ENCODE peak calls at places on chromosome 12, in eight cellular contexts. E, O, Q, W, H, C, F and T are unnamed samples.

GRCh38 chr12:107165581-107165980 is 72.2 kb upstream of the CRY1 start:
- DNase-seq in Q (no peak), E (no peak), H (no peak), W (no peak), F (no peak), O (peak; percentile 12), C (no peak), T (no peak)

GRCh38 chr12:100789146-100789545 is 5.4 kb upstream of the ANO4 start:
- DNase-seq in E (no peak), O (peak; percentile 39), F (peak; percentile 60), H (no peak), C (no peak), Q (no peak), W (no peak), T (no peak)

GRCh38 chr12:108583971-108584370 is 13.9 kb downstream of the TMEM119 start:
- DNase-seq in O (no peak), H (no peak), Q (no peak), W (no peak), F (no peak), E (no peak), C (no peak), T (no peak)

GRCh38 chr12:2832550-2833127 is 2.2 kb downstream of the NRIP2 start:
- DNase-seq in W (no peak), H (no peak), C (no peak), Q (no peak), F (no peak), O (no peak), E (no peak), T (no peak)

GRCh38 chr12:2680676-2681039 is 114.1 kb upstream of the FKBP4 start:
- DNase-seq in O (no peak), H (no peak), F (no peak), Q (no peak), E (no peak), W (no peak), C (no peak), T (no peak)

GRCh38 chr12:20404576-20405346 is 36.4 kb downstream of the PDE3A start:
- DNase-seq in H (no peak), O (no peak), W (peak; percentile 46), Q (no peak), F (no peak), E (peak; percentile 32), C (peak; percentile 30), T (no peak)

GRCh38 chr12:32139064-32139421 is 32.4 kb downstream of the BICD1 start:
- DNase-seq in E (peak; percentile 57), O (no peak), W (no peak), C (no peak), Q (no peak), F (peak; percentile 59), H (no peak), T (no peak)

GRCh38 chr12:69987453-69988102 is 162.6 kb downstream of the MYRFL start:
- DNase-seq in H (no peak), O (peak; percentile 95), W (peak; percentile 31), Q (peak; percentile 68), E (peak; percentile 99), F (peak; percentile 99), C (peak; percentile 73), T (no peak)

GRCh38 chr12:82866227-82866803 is 179.6 kb downstream of the TMTC2 start:
- DNase-seq in W (no peak), C (no peak), E (no peak), H (no peak), O (no peak), Q (no peak), F (no peak), T (no peak)

DNA sequence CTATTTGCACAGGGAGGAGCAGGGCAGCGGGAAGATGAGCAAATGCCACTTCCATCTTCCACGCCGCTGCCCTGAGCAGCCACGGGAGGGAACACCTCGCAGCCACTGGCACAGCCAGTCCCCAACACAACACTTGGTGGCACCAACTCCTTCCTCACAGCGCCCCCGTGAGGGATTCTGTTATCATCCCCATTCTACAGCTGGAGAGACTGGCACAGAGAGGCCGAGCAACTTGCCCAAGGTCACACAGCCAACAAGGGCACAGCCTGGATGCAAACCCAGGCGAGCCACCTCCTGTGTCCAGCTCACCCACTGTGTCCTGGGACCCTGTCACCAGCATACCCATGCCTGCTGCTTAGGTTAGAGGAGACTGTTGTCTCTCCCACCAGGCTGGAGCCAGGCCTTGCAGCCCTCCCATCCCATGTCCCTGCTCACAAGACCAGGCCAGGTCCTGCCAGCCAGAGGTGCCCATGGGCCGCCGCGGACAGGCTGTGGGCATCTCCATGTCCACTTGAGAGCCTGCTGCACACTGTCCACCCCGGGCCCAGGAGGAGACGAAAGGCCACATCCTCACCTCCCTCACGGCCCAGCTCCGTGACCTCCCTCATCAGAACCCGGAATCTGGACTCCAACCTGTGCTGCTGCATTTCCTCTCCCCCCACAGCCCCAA is 57.0 kb downstream of the NCOR2 start:
- DNase-seq in Q (no peak), W (no peak), H (no peak), O (no peak), E (no peak), F (no peak), C (no peak), T (no peak)
- TF ChIP-seq CTCF in Q (peak; percentile 38), W (no peak), H (no peak), O (peak; percentile 53), E (no peak), F (no peak), C (peak; percentile 53), T (peak; percentile 56)

GRCh38 chr12:132070298-132070697 is 73.8 kb downstream of the DDX51 start:
- DNase-seq in E (no peak), Q (no peak), H (no peak), W (no peak), C (no peak), O (no peak), F (no peak), T (no peak)

GRCh38 chr12:132071001-132071810 is 72.9 kb downstream of the DDX51 start:
- DNase-seq in E (no peak), F (no peak), C (no peak), Q (no peak), O (no peak), H (no peak), W (no peak), T (no peak)

GRCh38 chr12:132074216-132074615 is 69.9 kb downstream of the DDX51 start:
- DNase-seq in C (no peak), W (no peak), E (no peak), F (no peak), Q (no peak), H (no peak), O (no peak), T (no peak)

GRCh38 chr12:132069336-132069985 is 74.7 kb downstream of the DDX51 start:
- DNase-seq in Q (no peak), W (no peak), F (no peak), O (no peak), H (no peak), C (no peak), E (no peak), T (no peak)

GRCh38 chr12:132071837-132072384 is 72.2 kb downstream of the DDX51 start:
- DNase-seq in O (peak; percentile 19), H (no peak), C (no peak), Q (no peak), W (no peak), F (no peak), E (no peak), T (no peak)
- TF ChIP-seq CTCF in O (no peak), H (no peak), C (no peak), Q (no peak), W (no peak), F (no peak), E (no peak), T (no peak)

GRCh38 chr12:124334976-124335375 is 40.1 kb downstream of the RFLNA start:
- DNase-seq in C (no peak), F (no peak), O (no peak), W (no peak), E (no peak), H (no peak), Q (no peak), T (no peak)

GRCh38 chr12:124333724-124334123 is 38.8 kb downstream of the RFLNA start:
- DNase-seq in F (no peak), C (no peak), E (no peak), O (no peak), H (no peak), Q (no peak), W (no peak), T (no peak)

GRCh38 chr12:124332900-124333299 is 38.0 kb downstream of the RFLNA start:
- DNase-seq in E (no peak), Q (no peak), W (no peak), H (no peak), F (no peak), O (no peak), C (no peak), T (no peak)

GRCh38 chr12:124334266-124334665 is 39.4 kb downstream of the RFLNA start:
- DNase-seq in W (no peak), O (no peak), F (no peak), H (no peak), E (no peak), Q (no peak), C (no peak), T (no peak)

DNA sequence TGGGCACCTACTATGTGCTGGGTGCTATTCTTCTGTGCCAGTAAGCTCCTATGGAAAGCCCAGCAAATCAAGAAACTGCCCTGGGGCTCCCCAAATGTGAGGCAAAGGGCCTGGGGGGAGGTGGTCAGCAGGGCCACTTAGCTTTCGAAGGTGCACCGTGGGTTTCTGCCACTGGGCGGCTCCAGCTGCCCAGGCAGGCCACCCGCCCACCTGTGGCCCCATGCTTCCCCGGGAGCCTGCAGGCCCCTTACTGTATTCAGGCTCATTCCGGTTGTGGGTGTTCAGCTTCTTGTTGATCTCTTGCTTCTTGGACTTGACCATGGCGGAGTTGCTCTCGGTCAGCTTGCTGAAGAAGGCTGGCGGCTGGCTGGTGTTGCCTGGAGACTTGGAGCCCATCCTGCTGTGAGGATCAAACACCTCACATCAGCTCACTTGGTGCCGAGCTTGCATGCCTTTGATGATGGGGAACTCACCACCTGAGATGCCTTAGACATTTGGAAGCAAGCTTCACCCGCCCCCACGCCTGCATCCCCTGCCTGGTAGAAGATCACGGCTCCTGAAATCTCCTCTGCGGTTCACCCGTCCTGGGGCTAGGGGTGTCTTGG is 37.3 kb downstream of the RFLNA start:
- DNase-seq in O (no peak), F (no peak), E (no peak), C (no peak), H (peak; percentile 23), Q (no peak), W (no peak), T (no peak)
- TF ChIP-seq CTCF in O (peak; percentile 23), F (peak; percentile 5), E (peak; percentile 23), C (no peak), H (peak; percentile 38), Q (no peak), W (no peak), T (peak; percentile 61)

DNA sequence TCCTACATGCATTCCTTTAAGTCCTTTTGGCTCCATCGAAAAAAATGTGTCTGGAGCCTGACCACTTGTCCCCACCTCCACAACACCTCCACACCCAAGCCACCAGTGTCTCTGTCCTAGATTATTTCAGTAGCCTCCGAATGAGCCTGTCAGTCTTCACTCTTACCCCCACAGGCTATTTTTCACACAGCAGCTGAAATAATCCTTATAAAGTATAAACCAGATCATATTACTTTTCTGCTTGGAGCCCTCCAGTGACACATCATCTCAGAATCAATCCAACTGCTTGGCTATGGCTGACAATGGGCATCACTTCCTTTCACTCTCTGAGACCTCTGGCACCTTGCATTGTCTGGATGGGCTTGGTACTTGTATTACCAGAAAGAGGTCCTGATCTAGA is 44.9 kb downstream of the BBS10 start:
- DNase-seq in E (no peak), F (no peak), Q (no peak), H (no peak), O (no peak), W (no peak), C (no peak), T (no peak)
- TF ChIP-seq CTCF in E (no peak), F (no peak), Q (no peak), H (no peak), O (no peak), W (no peak), C (no peak), T (peak; percentile 26)

GRCh38 chr12:110754101-110754793 is 11.6 kb upstream of the PPP1CC start:
- DNase-seq in O (no peak), Q (no peak), W (no peak), E (peak; percentile 21), F (no peak), C (no peak), H (no peak), T (peak; percentile 6)
- TF ChIP-seq CTCF in O (no peak), Q (no peak), W (no peak), E (no peak), F (no peak), C (no peak), H (no peak), T (no peak)